ENCODE peak calls at places on chromosomes 16 and 17, in eight cellular contexts. W, S, G, X, B, Q, V and Z are unnamed samples.

GRCh38 chr17:28684963-28685362 is 23.0 kb downstream of the SUPT6H start:
- DNase-seq in Q (no peak), S (peak; percentile 76), X (peak; percentile 35), W (peak; percentile 63), G (no peak), B (no peak), V (peak; percentile 76), Z (no peak)

GRCh38 chr17:21296097-21297025 is 11.8 kb downstream of the MAP2K3 start:
- DNase-seq in S (no peak), B (no peak), W (no peak), G (no peak), X (no peak), Q (no peak), V (peak; percentile 4), Z (no peak)

GRCh38 chr16:2767891-2768290 is 9.2 kb downstream of the ELOB start:
- DNase-seq in W (no peak), G (no peak), S (no peak), B (no peak), V (no peak), X (no peak), Q (no peak), Z (no peak)

GRCh38 chr16:57533618-57534336 is 2.6 kb downstream of the CCDC102A start:
- DNase-seq in X (no peak), V (no peak), G (no peak), Q (no peak), S (no peak), W (no peak), B (no peak), Z (peak; percentile 15)

GRCh38 chr16:57764341-57765159 is 29.0 kb downstream of the KATNB1 start:
- DNase-seq in X (no peak), V (peak; percentile 95), G (no peak), B (no peak), W (peak; percentile 86), Q (no peak), S (peak; percentile 94), Z (no peak)

GRCh38 chr17:81922566-81923301 is 4.8 kb upstream of the SIRT7 start:
- DNase-seq in G (no peak), V (no peak), S (no peak), B (no peak), Q (no peak), X (no peak), W (no peak), Z (no peak)

GRCh38 chr17:61307905-61308886 is 91.4 kb upstream of the TBX2 start:
- DNase-seq in X (no peak), S (no peak), B (no peak), W (peak; percentile 52), V (no peak), Q (no peak), G (no peak), Z (no peak)

GRCh38 chr16:54503436-54503835 is 216.8 kb upstream of the IRX3 start:
- DNase-seq in Q (no peak), G (no peak), V (no peak), S (no peak), X (no peak), B (no peak), W (no peak), Z (no peak)

GRCh38 chr16:57653936-57654335 is 14.2 kb upstream of the ADGRG3 start:
- DNase-seq in Q (no peak), S (no peak), W (no peak), X (no peak), G (no peak), B (no peak), V (no peak), Z (no peak)

GRCh38 chr17:47004906-47005305 is 25.9 kb upstream of the RPRML start:
- DNase-seq in G (no peak), V (no peak), W (no peak), B (no peak), Q (no peak), X (no peak), S (no peak), Z (no peak)

GRCh38 chr17:48541574-48542113 is 3.3 kb downstream of the HOXB2 start:
- DNase-seq in W (no peak), G (peak; percentile 37), B (no peak), S (peak; percentile 78), Q (no peak), V (peak; percentile 48), X (peak; percentile 47), Z (no peak)

GRCh38 chr16:22898874-22899348 is 84.9 kb downstream of the HS3ST2 start:
- DNase-seq in V (peak; percentile 9), S (peak; percentile 89), Q (peak; percentile 6), X (peak; percentile 78), W (peak; percentile 33), G (peak; percentile 20), B (peak; percentile 74), Z (peak; percentile 91)

GRCh38 chr17:77404812-77405581 is 264.2 kb downstream of the SEC14L1 start:
- DNase-seq in W (no peak), B (no peak), S (no peak), X (peak; percentile 75), V (peak; percentile 85), Q (peak; percentile 72), G (peak; percentile 69), Z (no peak)

GRCh38 chr16:9316615-9317014 is 225.2 kb downstream of the HAPSTR1 start:
- DNase-seq in W (no peak), V (no peak), G (no peak), Q (no peak), S (no peak), X (no peak), B (no peak), Z (no peak)

GRCh38 chr16:46748775-46749705 is 896 bp upstream of the MYLK3 start:
- DNase-seq in G (no peak), V (no peak), B (peak; percentile 43), X (no peak), W (no peak), S (no peak), Q (no peak), Z (peak; percentile 64)

GRCh38 chr17:79046501-79047280 is 22.7 kb downstream of the C1QTNF1 start:
- DNase-seq in V (no peak), B (no peak), W (no peak), X (no peak), Q (no peak), G (no peak), S (no peak), Z (no peak)

GRCh38 chr17:3015890-3016289 is 47.5 kb downstream of the OR1D5 start:
- DNase-seq in W (no peak), G (no peak), X (no peak), V (no peak), S (no peak), B (no peak), Q (no peak), Z (no peak)

GRCh38 chr17:54883939-54884338 is 16.7 kb upstream of the TOM1L1 start:
- DNase-seq in Q (no peak), B (no peak), V (no peak), S (no peak), G (no peak), X (no peak), W (no peak), Z (no peak)

GRCh38 chr16:58556678-58557077 is 41.4 kb downstream of the SETD6 start:
- DNase-seq in V (no peak), S (peak; percentile 9), G (no peak), W (no peak), Q (no peak), X (no peak), B (no peak), Z (no peak)

GRCh38 chr17:68057531-68057952 is 22.0 kb downstream of the KPNA2 start:
- DNase-seq in W (no peak), V (peak; percentile 24), G (peak; percentile 35), X (peak; percentile 35), Q (peak; percentile 6), B (no peak), S (peak; percentile 39), Z (no peak)

GRCh38 chr16:79848739-79849518 is 248.4 kb upstream of the MAF start:
- DNase-seq in S (no peak), Q (no peak), V (no peak), G (no peak), W (no peak), B (no peak), X (no peak), Z (no peak)

GRCh38 chr17:27548369-27548768 is 82.6 kb upstream of the LGALS9 start:
- DNase-seq in W (no peak), X (no peak), B (no peak), Q (no peak), V (no peak), G (no peak), S (no peak), Z (no peak)

GRCh38 chr16:84105286-84105815 is 11.4 kb downstream of the MBTPS1 start:
- DNase-seq in X (no peak), S (no peak), V (no peak), W (no peak), B (no peak), Q (no peak), G (no peak), Z (no peak)

GRCh38 chr16:2195316-2196161 is 866 bp downstream of the CASKIN1 start:
- DNase-seq in B (no peak), V (no peak), W (no peak), X (no peak), S (no peak), G (no peak), Q (no peak), Z (no peak)

GRCh38 chr16:81715358-81716196 is 63.5 kb upstream of the PLCG2 start:
- DNase-seq in G (no peak), V (no peak), X (no peak), S (no peak), W (no peak), Q (no peak), B (no peak), Z (no peak)